ENCODE peak calls at places on chromosomes 6 and 20, in five cellular contexts. B is astrocyte, O is retina, C is upper lobe of right lung, Y is sigmoid colon. H is an unnamed sample.

GRCh38 chr6:93992976-93993375 is 573.6 kb upstream of the EPHA7 start:
- DNase-seq in B (no peak), O (no peak), C (no peak), Y (no peak), H (no peak)

GRCh38 chr6:24431045-24431451 is 28.3 kb downstream of the MRS2 start:
- DNase-seq in B (peak), O (peak), C (no peak), Y (no peak), H (no peak)

GRCh38 chr6:154247119-154247814 is 109.3 kb downstream of the IPCEF1 start:
- DNase-seq in B (no peak), O (peak), C (no peak), Y (no peak), H (no peak)

GRCh38 chr6:143575440-143575839 is 63.9 kb upstream of the FUCA2 start:
- DNase-seq in B (peak), O (peak), C (no peak), Y (peak), H (peak)

GRCh38 chr6:2560903-2561698 is 189.6 kb downstream of the MYLK4 start:
- DNase-seq in B (no peak), O (peak), C (no peak), Y (no peak), H (no peak)

GRCh38 chr20:49099011-49099410 is 52.9 kb downstream of the CSE1L start:
- DNase-seq in B (no peak), O (no peak), C (no peak), Y (no peak), H (no peak)

GRCh38 chr6:40587240-40588069 is at the start of gene LRFN2:
- DNase-seq in B (peak), O (peak), C (peak), Y (peak), H (no peak)

GRCh38 chr6:33091957-33092356 is 16.2 kb downstream of the HLA-DPB1 start:
- DNase-seq in B (no peak), O (no peak), C (peak), Y (no peak), H (peak)

GRCh38 chr6:98525860-98526259 is 308.5 kb upstream of the POU3F2 start:
- DNase-seq in B (no peak), O (peak), C (no peak), Y (no peak), H (no peak)

GRCh38 chr6:112109267-112109666 is 21.9 kb downstream of the FAM229B start:
- DNase-seq in B (no peak), O (peak), C (no peak), Y (peak), H (no peak)

GRCh38 chr6:68468244-68468884 is 166.7 kb upstream of the ADGRB3 start:
- DNase-seq in B (no peak), O (no peak), C (no peak), Y (no peak), H (no peak)

GRCh38 chr20:46027245-46027853 is 1.7 kb upstream of the SLC12A5 start:
- DNase-seq in B (peak), O (peak), C (no peak), Y (no peak), H (no peak)

H was measured in activated CD4-positive, CD25-positive, alpha-beta regulatory T cell treated with anti-CD3 and anti-CD28 coated beads, Interleukin-2, amount 50 U/mL, for 16 hours.